ENCODE peak calls at places on chromosomes 3 and 15, in seven cellular contexts. A, R, D, Q, N, P and G are unnamed samples.

GRCh38 chr3:123815981-123816380 is 68.2 kb downstream of the MYLK start:
- DNase-seq in A (no peak), R (no peak), D (no peak), Q (no peak), N (no peak), P (no peak), G (no peak)

GRCh38 chr15:74213858-74214284 is 11.3 kb upstream of the STRA6 start:
- DNase-seq in A (no peak), R (no peak), D (no peak), Q (no peak), N (no peak), P (no peak), G (no peak)

GRCh38 chr15:92421980-92422379 is 28.3 kb downstream of the ST8SIA2 start:
- DNase-seq in A (no peak), R (no peak), D (peak), Q (no peak), N (no peak), P (no peak), G (no peak)

GRCh38 chr3:110894574-110894973 is 177.0 kb upstream of the NECTIN3 start:
- DNase-seq in A (no peak), R (no peak), D (no peak), Q (no peak), N (no peak), P (no peak), G (no peak)

GRCh38 chr3:38551026-38551832 is 55.1 kb downstream of the EXOG start:
- DNase-seq in A (peak), R (no peak), D (no peak), Q (no peak), N (no peak), P (no peak), G (no peak)

GRCh38 chr3:185552358-185552877 is at the start of gene LIPH:
- DNase-seq in A (peak), R (no peak), D (peak), Q (peak), N (peak), P (no peak), G (no peak)

GRCh38 chr3:194364652-194365434 is 4.7 kb downstream of the LRRC15 start:
- DNase-seq in A (peak), R (no peak), D (peak), Q (no peak), N (no peak), P (peak), G (no peak)

GRCh38 chr3:126313580-126314304 is 43.5 kb downstream of the KLF15 start:
- DNase-seq in A (no peak), R (no peak), D (peak), Q (no peak), N (no peak), P (no peak), G (peak)

GRCh38 chr3:111134302-111134701 is 62.7 kb downstream of the NECTIN3 start:
- DNase-seq in A (no peak), R (no peak), D (no peak), Q (no peak), N (no peak), P (no peak), G (no peak)

GRCh38 chr3:39202094-39202493 is 9.7 kb upstream of the XIRP1 start:
- DNase-seq in A (no peak), R (no peak), D (no peak), Q (no peak), N (no peak), P (no peak), G (no peak)

GRCh38 chr3:33131328-33132018 is 17.7 kb downstream of the CRTAP start:
- DNase-seq in A (peak), R (no peak), D (peak), Q (peak), N (peak), P (no peak), G (peak)

GRCh38 chr3:59286791-59287531 is 237.1 kb upstream of the CFAP20DC start:
- DNase-seq in A (no peak), R (no peak), D (no peak), Q (no peak), N (no peak), P (peak), G (no peak)

GRCh38 chr3:31661993-31662392 is 129.3 kb downstream of the STT3B start:
- DNase-seq in A (no peak), R (no peak), D (no peak), Q (no peak), N (no peak), P (no peak), G (no peak)
- TF ChIP-seq CTCF in A (no peak), R (no peak), D (no peak), Q (no peak), N (no peak), P (no peak), G (no peak)

GRCh38 chr3:177451277-177451880 is 254.1 kb upstream of the TBL1XR1 start:
- DNase-seq in A (no peak), R (no peak), D (no peak), Q (no peak), N (no peak), P (no peak), G (no peak)
- H3K4me3 ChIP-seq in A (no peak), R (no peak), D (no peak), Q (no peak), N (no peak), P (no peak), G (no peak)

DNA sequence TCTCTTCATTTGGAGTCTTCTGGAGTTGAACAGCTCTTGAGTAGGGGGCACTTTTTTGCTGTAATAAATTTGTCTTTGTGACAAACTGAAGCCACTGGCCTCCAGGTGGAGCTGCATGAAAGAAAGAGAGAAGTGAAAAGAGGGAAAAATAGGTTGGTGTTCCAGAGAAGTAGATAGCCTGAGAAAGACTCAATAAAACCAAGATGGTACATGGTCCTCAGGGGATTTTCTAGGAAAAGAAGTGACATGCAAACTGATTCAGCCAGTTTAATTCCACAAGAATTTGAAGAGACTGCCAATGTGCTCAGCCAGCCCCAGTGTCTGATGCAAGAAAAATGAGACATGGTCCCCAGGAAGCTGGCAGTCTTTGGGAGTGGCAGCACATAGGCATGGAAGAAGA is 152.7 kb downstream of the CD47 start:
- DNase-seq in A (peak), R (no peak), D (peak), Q (peak), N (peak), P (no peak), G (no peak)
- TF ChIP-seq CTCF in A (peak), R (peak), D (peak), Q (no peak), N (peak), P (peak), G (peak)

DNA sequence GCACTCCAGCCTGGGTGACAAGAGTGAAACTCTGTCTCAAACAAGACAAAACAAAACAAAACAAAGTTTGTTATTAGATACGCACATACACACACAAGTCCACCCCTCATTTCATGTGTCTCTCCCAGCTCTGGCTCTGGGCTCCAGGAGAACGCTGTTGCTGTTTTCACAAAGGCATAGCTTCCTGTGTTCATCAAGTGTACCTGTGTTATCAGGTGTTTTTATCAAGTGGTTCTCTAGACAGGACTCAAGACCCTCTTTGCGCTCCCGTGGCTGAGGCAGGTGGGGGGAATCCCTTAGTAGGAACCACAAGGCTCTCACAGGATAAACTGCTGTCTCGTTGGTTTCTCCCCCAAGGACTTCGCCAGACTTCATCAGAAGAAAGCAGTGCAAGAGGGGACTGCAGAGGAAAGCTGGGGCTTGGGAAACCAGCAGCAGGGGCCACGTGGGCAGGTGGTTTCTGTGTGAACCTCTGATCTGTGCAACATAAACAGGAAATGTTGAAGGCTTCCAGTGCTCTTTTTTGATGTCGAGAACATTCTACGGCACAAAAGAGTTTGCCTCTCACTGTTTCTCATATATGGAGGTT is 6.9 kb upstream of the PPP1R2 start:
- DNase-seq in A (no peak), R (peak), D (no peak), Q (no peak), N (no peak), P (peak), G (no peak)
- H3K4me3 ChIP-seq in A (no peak), R (no peak), D (no peak), Q (no peak), N (no peak), P (no peak), G (no peak)

DNA sequence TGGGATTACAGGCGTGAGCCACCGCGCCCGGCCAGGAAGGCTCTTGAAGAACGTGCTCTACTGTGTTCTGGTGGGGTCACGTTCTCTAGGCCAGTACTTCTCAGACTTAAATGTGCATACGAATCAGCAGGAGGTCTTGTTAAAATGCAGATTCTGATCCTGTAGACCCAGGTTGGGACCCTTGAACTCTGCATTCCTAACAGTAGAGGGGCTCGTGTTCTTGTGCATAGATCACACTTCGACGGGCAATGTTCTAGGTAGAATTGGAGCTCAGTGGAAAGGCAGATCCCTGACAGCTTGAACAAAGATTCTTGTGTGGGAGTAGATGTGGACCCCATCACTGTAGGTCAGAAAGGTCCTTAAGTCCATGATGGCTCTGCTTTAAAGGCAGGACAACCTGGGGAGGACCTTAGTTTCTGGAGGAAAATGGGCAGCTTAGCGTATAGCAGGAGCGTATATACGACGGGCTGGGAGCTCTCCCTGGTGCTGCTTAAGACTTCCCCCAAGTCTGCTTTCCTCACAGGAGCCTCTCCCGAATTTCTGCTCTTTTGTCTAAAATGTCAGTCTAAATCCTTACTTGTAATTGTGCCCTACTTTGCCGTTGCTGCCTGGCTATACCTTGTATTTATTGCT is 16.9 kb upstream of the FAM81A start:
- DNase-seq in A (no peak), R (no peak), D (peak), Q (no peak), N (no peak), P (no peak), G (no peak)
- TF ChIP-seq CTCF in A (no peak), R (no peak), D (no peak), Q (no peak), N (no peak), P (no peak), G (no peak)

DNA sequence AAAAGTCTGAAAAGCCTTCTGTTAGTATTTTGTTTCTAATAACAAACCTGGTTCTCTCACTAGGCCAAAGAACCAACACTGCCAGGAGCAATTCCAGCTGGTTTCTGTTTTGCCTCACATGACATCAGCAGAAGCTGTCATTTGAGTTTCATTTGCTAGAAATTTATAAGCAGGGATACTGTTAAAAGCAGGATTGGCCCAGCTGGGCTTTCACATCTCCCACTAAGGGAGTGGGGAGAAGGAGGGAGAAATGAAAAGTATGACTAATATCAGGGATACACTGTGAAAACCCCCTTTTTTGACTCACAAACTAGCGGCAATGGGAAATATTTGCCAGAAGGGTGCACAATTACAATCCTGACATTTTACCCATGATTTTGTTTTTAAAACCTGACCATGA is 5.3 kb downstream of the CCDC80 start:
- DNase-seq in A (no peak), R (no peak), D (peak), Q (no peak), N (no peak), P (no peak), G (no peak)
- H3K4me3 ChIP-seq in A (no peak), R (no peak), D (peak), Q (no peak), N (no peak), P (peak), G (no peak)

GRCh38 chr15:95918525-95918924 is 412.0 kb upstream of the NR2F2 start:
- DNase-seq in A (no peak), R (no peak), D (no peak), Q (no peak), N (no peak), P (no peak), G (no peak)

GRCh38 chr15:95921404-95921803 is 409.1 kb upstream of the NR2F2 start:
- DNase-seq in A (no peak), R (no peak), D (no peak), Q (no peak), N (no peak), P (no peak), G (no peak)

GRCh38 chr15:95923797-95924196 is 406.7 kb upstream of the NR2F2 start:
- DNase-seq in A (no peak), R (no peak), D (peak), Q (no peak), N (no peak), P (no peak), G (no peak)

GRCh38 chr15:95919460-95919859 is 411.0 kb upstream of the NR2F2 start:
- DNase-seq in A (no peak), R (no peak), D (peak), Q (no peak), N (no peak), P (no peak), G (no peak)

GRCh38 chr15:95922431-95922830 is 408.1 kb upstream of the NR2F2 start:
- DNase-seq in A (no peak), R (no peak), D (peak), Q (no peak), N (peak), P (no peak), G (no peak)
- TF ChIP-seq CTCF in A (no peak), R (peak), D (no peak), Q (no peak), N (peak), P (no peak), G (peak)

DNA sequence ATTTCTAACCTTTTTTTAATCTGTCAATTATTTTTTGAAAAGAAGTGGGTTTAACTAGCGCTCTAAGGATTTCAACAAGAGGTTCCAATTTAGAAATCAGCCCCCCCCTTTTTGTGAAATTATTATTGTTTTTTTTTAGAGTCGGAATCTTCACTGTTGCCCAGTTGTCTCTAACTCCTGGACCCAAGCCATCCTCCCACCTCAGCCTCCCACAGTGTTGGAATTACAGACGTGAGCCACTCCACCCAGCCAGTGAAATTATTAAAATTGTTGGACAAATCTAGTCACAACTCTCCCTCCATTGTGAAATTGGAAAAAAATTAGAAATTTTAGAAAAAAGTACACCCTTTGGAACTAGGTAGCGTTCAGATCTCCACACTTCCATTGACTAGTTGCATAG is 2.5 kb downstream of the AKAP13 start:
- DNase-seq in A (no peak), R (no peak), D (no peak), Q (no peak), N (no peak), P (no peak), G (no peak)
- H3K4me3 ChIP-seq in A (peak), R (peak), D (peak), Q (no peak), N (no peak), P (peak), G (no peak)

GRCh38 chr15:95121191-95121590 is 889.8 kb downstream of the MCTP2 start:
- DNase-seq in A (no peak), R (no peak), D (no peak), Q (no peak), N (no peak), P (no peak), G (no peak)
- TF ChIP-seq CTCF in A (no peak), R (no peak), D (no peak), Q (no peak), N (no peak), P (no peak), G (no peak)

GRCh38 chr15:40281057-40281850 is 1.6 kb downstream of the ANKRD63 start:
- DNase-seq in A (peak), R (no peak), D (no peak), Q (no peak), N (no peak), P (no peak), G (no peak)
- H3K4me3 ChIP-seq in A (no peak), R (no peak), D (no peak), Q (no peak), N (no peak), P (peak), G (no peak)